ENCODE peak calls at places on chromosome 15, in five cellular contexts. D is cardiac muscle cell, W is kidney, X is endothelial cell of umbilical vein, R is OCI-LY7. M is an unnamed sample.

GRCh38 chr15:49045691-49046112 is 544 bp downstream of the SECISBP2L start:
- DNase-seq in X (peak; percentile 58), D (peak; percentile 64), W (no peak), R (peak; percentile 68), M (no peak)

GRCh38 chr15:42069496-42070275 is 24.7 kb downstream of the PLA2G4D start:
- DNase-seq in W (no peak), X (no peak), D (no peak), R (no peak), M (peak; percentile 57)

GRCh38 chr15:74402873-74403589 is 30.7 kb downstream of the SEMA7A start:
- DNase-seq in X (no peak), W (no peak), R (peak; percentile 89), D (no peak), M (no peak)

GRCh38 chr15:96343529-96344072 is 13.1 kb downstream of the NR2F2 start:
- DNase-seq in D (no peak), W (peak; percentile 73), X (peak; percentile 36), R (no peak), M (peak; percentile 69)

GRCh38 chr15:51322622-51323296 is 15.6 kb downstream of the CYP19A1 start:
- DNase-seq in R (no peak), X (no peak), W (no peak), D (no peak), M (peak; percentile 78)

GRCh38 chr15:40695469-40695910 is 516 bp downstream of the RAD51 start:
- DNase-seq in X (peak; percentile 43), D (no peak), W (peak; percentile 80), R (peak; percentile 63), M (no peak)

GRCh38 chr15:49693491-49693890 is 72.6 kb downstream of the DTWD1 start:
- DNase-seq in W (no peak), X (no peak), R (no peak), D (no peak), M (no peak)

GRCh38 chr15:58057559-58057958 is 8.0 kb downstream of the ALDH1A2 start:
- DNase-seq in D (no peak), X (no peak), R (no peak), W (no peak), M (no peak)

GRCh38 chr15:25701716-25702465 is 161.2 kb downstream of the ATP10A start:
- DNase-seq in X (no peak), D (no peak), W (peak; percentile 30), R (no peak), M (no peak)

GRCh38 chr15:76196286-76196948 is 114.9 kb downstream of the ETFA start:
- DNase-seq in W (peak; percentile 84), R (peak; percentile 67), X (peak; percentile 86), D (peak; percentile 30), M (no peak)

GRCh38 chr15:62455441-62455921 is 290.4 kb upstream of the C2CD4B start:
- DNase-seq in R (no peak), W (no peak), D (peak; percentile 15), X (no peak), M (no peak)
- H3K27ac ChIP-seq in R (no peak overlapping the region), W (no peak overlapping the region), D (peak overlapping the region; percentile 90), X (no peak overlapping the region), M (peak overlapping the region; percentile 74)

GRCh38 chr15:100902436-100903190 is 16.5 kb upstream of the LRRK1 start:
- DNase-seq in R (peak; percentile 30), W (peak; percentile 93), X (peak; percentile 90), D (no peak), M (peak; percentile 76)
- H3K4me3 ChIP-seq in R (no peak overlapping the region), W (peak overlapping the region; percentile 39), X (no peak overlapping the region), D (no peak overlapping the region), M (peak overlapping the region; percentile 64)

DNA sequence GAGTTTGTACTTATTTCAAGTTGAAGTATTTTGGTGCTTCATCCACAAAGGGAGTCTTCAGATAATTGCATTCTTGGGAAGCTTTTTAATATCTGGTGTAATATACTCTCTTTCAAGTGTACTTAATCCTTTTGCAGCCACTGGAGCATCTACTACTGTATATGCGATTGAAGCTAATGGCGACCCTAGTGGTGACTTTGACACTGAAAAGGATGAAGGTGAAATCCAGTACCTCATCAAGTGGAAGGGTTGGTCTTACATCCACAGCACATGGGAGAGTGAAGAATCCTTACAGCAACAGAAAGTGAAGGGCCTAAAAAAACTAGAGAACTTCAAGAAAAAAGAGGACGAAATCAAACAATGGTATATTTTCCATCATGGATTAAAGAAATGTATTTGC is 42.6 kb downstream of the CHD2 start:
- DNase-seq in R (no peak), W (no peak), D (no peak), X (no peak), M (no peak)
- TF ChIP-seq CTCF in R (peak; percentile 17), W (no peak), D (no peak), X (no peak), M (no peak)

GRCh38 chr15:67076147-67076843 is 10.9 kb downstream of the SMAD3 start:
- DNase-seq in X (peak; percentile 95), D (no peak), W (peak; percentile 77), R (peak; percentile 85), M (no peak)
- H3K27ac ChIP-seq in X (peak overlapping the region; percentile 76), D (no peak overlapping the region), W (no peak overlapping the region), R (peak overlapping the region; percentile 85), M (peak overlapping the region; percentile 9)

GRCh38 chr15:61835476-61836106 is 224.7 kb downstream of the VPS13C start:
- DNase-seq in R (peak; percentile 43), W (no peak), D (peak; percentile 67), X (peak; percentile 52), M (no peak)
- H3K4me3 ChIP-seq in R (no peak overlapping the region), W (no peak overlapping the region), D (no peak overlapping the region), X (no peak overlapping the region), M (peak overlapping the region; percentile 55)

DNA sequence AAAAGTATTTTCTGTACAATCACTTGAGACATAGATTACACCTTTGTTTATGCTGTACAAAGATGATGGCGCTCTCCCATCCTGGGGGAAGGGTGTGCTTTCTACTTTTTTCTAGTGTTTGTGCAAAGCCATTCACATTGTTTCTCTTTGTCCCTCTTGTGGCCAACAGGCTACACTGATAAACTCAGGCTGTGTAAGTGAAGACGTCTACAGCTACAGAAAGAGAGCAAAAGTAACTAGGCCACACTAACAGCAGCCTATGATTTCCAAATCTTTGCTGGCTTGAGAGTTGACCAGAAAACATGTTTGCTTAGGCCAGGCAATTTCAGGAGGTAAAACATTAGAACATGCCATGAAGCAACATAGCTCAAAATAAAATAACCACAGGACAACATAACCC is 75.1 kb downstream of the FOXB1 start:
- DNase-seq in W (no peak), D (peak; percentile 7), X (no peak), R (no peak), M (no peak)
- TF ChIP-seq CTCF in W (no peak), D (peak; percentile 44), X (no peak), R (peak; percentile 28), M (no peak)

GRCh38 chr15:36961956-36962355 is 138.4 kb downstream of the MEIS2 start:
- DNase-seq in D (no peak), R (no peak), X (no peak), W (no peak), M (no peak)

GRCh38 chr15:36965561-36966342 is 134.6 kb downstream of the MEIS2 start:
- DNase-seq in X (no peak), W (no peak), R (no peak), D (no peak), M (no peak)

GRCh38 chr15:36967929-36968328 is 132.4 kb downstream of the MEIS2 start:
- DNase-seq in X (no peak), W (no peak), R (no peak), D (no peak), M (no peak)

GRCh38 chr15:36966704-36967103 is 133.6 kb downstream of the MEIS2 start:
- DNase-seq in D (no peak), R (no peak), W (no peak), X (no peak), M (no peak)

GRCh38 chr15:36964626-36965025 is 135.7 kb downstream of the MEIS2 start:
- DNase-seq in W (no peak), R (no peak), D (no peak), X (peak; percentile 55), M (no peak)
- H3K27ac ChIP-seq in W (no peak overlapping the region), R (no peak overlapping the region), D (peak overlapping the region; percentile 57), X (no peak overlapping the region), M (no peak overlapping the region)

M was measured in coronary artery.